ENCODE peak calls at places on chromosomes 16 and 17, in nine cellular contexts. X is left ventricle myocardium inferior, Z is A549, M is breast epithelium, B is esophagus squamous epithelium, P is thoracic aorta, J is A673, D is upper lobe of right lung, S is tibial artery. K is an unnamed sample.
A peak's percentile ranks its signal among the peaks of the same experiment; 100 is the strongest.

GRCh38 chr17:64641499-64641898 is 20.6 kb downstream of the SMURF2 start:
- DNase-seq in D (no peak), J (peak; percentile 24), B (no peak), M (no peak), Z (peak; percentile 53), X (no peak), P (no peak), S (no peak), K (no peak)

GRCh38 chr16:67537636-67538591 is 9.3 kb downstream of the RIPOR1 start:
- DNase-seq in Z (no peak), S (no peak), X (peak; percentile 79), J (no peak), P (no peak), M (peak; percentile 64), D (peak; percentile 84), B (no peak), K (peak; percentile 61)

GRCh38 chr17:6303664-6304063 is 131.3 kb downstream of the AIPL1 start:
- DNase-seq in X (peak; percentile 23), M (no peak), S (no peak), J (peak; percentile 51), Z (peak; percentile 21), B (no peak), P (no peak), D (no peak), K (no peak)

GRCh38 chr17:61174310-61174709 is 225.3 kb upstream of the TBX2 start:
- DNase-seq in P (no peak), M (no peak), D (no peak), S (no peak), X (no peak), B (no peak), J (no peak), Z (no peak), K (no peak)

GRCh38 chr17:28741358-28742349 is 2.2 kb upstream of the TRAF4 start:
- DNase-seq in Z (no peak), M (no peak), D (no peak), B (no peak), S (no peak), X (no peak), P (no peak), J (no peak), K (no peak)

GRCh38 chr16:55107851-55108250 is 177.2 kb downstream of the IRX5 start:
- DNase-seq in M (no peak), X (no peak), Z (no peak), P (no peak), D (no peak), B (no peak), S (no peak), J (no peak), K (no peak)

GRCh38 chr17:57582881-57583756 is 162.0 kb downstream of the CCDC182 start:
- DNase-seq in S (no peak), B (no peak), P (no peak), J (no peak), X (no peak), Z (no peak), D (no peak), M (no peak), K (no peak)

GRCh38 chr16:21646721-21647561 is 5.5 kb downstream of the IGSF6 start:
- DNase-seq in M (no peak), Z (no peak), S (no peak), X (no peak), P (no peak), B (no peak), D (no peak), J (no peak), K (peak; percentile 59)

GRCh38 chr16:89190150-89190958 is 10.0 kb downstream of the SLC22A31 start:
- DNase-seq in X (no peak), D (peak; percentile 63), B (no peak), P (no peak), M (no peak), J (no peak), S (no peak), Z (no peak), K (no peak)

GRCh38 chr17:80737106-80738019 is 192.7 kb downstream of the RPTOR start:
- DNase-seq in Z (no peak), B (no peak), P (no peak), S (no peak), M (no peak), J (no peak), X (no peak), D (no peak), K (no peak)

GRCh38 chr16:29857133-29857760 is 5.8 kb downstream of the CDIPT start:
- DNase-seq in D (no peak), Z (no peak), M (no peak), S (no peak), P (no peak), X (no peak), B (no peak), J (no peak), K (no peak)

GRCh38 chr16:85149776-85150175 is 37.5 kb upstream of the CIBAR2 start:
- DNase-seq in B (no peak), J (no peak), M (no peak), P (no peak), Z (no peak), X (peak; percentile 80), S (no peak), D (no peak), K (no peak)

GRCh38 chr17:43940630-43941029 is 1.6 kb downstream of the PPY start:
- DNase-seq in Z (peak; percentile 58), X (no peak), B (no peak), P (no peak), S (no peak), D (no peak), M (no peak), J (peak; percentile 37), K (no peak)

GRCh38 chr16:57091990-57092785 is at the start of gene CPNE2:
- DNase-seq in S (peak; percentile 51), B (no peak), X (peak; percentile 72), D (peak; percentile 90), M (no peak), P (no peak), Z (peak; percentile 48), J (peak; percentile 84), K (no peak)

GRCh38 chr16:55471448-55472097 is 7.4 kb upstream of the MMP2 start:
- DNase-seq in S (no peak), B (no peak), J (peak; percentile 43), Z (peak; percentile 55), D (no peak), M (no peak), P (no peak), X (no peak), K (no peak)

GRCh38 chr16:15972046-15972868 is 22.8 kb downstream of the ABCC1 start:
- DNase-seq in J (no peak), Z (peak; percentile 62), D (no peak), M (no peak), X (no peak), P (no peak), B (no peak), S (no peak), K (no peak)

DNA sequence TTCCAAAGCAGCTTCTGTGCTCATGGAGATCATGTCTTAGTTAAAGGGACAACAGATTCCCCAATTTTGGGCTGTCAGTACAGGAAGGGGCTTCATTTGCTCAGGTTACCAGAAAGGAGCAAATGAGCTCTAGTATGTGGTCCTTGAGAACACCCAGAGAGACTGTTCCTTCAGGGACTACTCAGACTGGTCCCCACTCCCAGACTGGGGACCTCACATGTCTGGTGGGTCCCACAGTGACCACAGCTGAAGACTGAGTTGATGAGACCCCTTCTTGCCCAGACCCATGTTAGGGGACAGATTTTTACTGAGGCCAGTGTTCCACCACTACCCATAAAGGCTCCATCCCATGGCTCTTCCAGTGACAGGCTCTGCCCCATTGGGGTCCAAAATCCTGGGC is 1695.2 kb downstream of the TP53TG3F start:
- DNase-seq in X (no peak), Z (no peak), D (no peak), B (no peak), J (no peak), M (no peak), P (no peak), S (no peak), K (no peak)
- H3K9me3 ChIP-seq in X (peaks cover 29% of the 10 kb centered on the region), Z (no peaks in the 10 kb centered on the region), D (no peaks in the 10 kb centered on the region), B (peaks cover 6% of the 10 kb centered on the region), J (peaks cover 41% of the 10 kb centered on the region), M (peaks cover 6% of the 10 kb centered on the region), P (no peaks in the 10 kb centered on the region), S (peaks cover 16% of the 10 kb centered on the region), K (peaks cover 16% of the 10 kb centered on the region)

GRCh38 chr17:36132421-36132831 is 28.8 kb downstream of the CCL4 start:
- DNase-seq in M (no peak), X (no peak), D (no peak), Z (no peak), B (no peak), S (no peak), P (no peak), J (no peak), K (no peak)
- TF ChIP-seq CTCF in M (no peak), X (no peak), D (no peak), Z (no peak), B (no peak), S (no peak), P (no peak), J (no peak), K (no peak)

GRCh38 chr17:27327397-27327796 is 33.5 kb downstream of the WSB1 start:
- DNase-seq in D (no peak), Z (no peak), S (no peak), X (no peak), J (no peak), M (no peak), B (no peak), P (no peak), K (no peak)

GRCh38 chr17:27326585-27326984 is 32.7 kb downstream of the WSB1 start:
- DNase-seq in S (no peak), M (no peak), B (no peak), P (no peak), X (no peak), J (no peak), D (no peak), Z (no peak), K (no peak)

GRCh38 chr17:27329146-27329805 is 35.4 kb downstream of the WSB1 start:
- DNase-seq in M (no peak), S (no peak), X (no peak), Z (no peak), D (no peak), B (no peak), J (no peak), P (no peak), K (no peak)

GRCh38 chr17:27326051-27326450 is 32.1 kb downstream of the WSB1 start:
- DNase-seq in P (no peak), M (no peak), Z (no peak), D (no peak), X (no peak), J (no peak), B (no peak), S (no peak), K (no peak)

GRCh38 chr17:27327871-27328270 is 34.0 kb downstream of the WSB1 start:
- DNase-seq in B (no peak), S (no peak), J (no peak), D (no peak), P (no peak), X (no peak), Z (no peak), M (no peak), K (no peak)
- H3K27ac ChIP-seq in B (no peak overlapping the region), S (no peak overlapping the region), J (no peak overlapping the region), D (no peak overlapping the region), P (no peak overlapping the region), X (no peak overlapping the region), Z (no peak overlapping the region), M (no peak overlapping the region), K (no peak overlapping the region)

DNA sequence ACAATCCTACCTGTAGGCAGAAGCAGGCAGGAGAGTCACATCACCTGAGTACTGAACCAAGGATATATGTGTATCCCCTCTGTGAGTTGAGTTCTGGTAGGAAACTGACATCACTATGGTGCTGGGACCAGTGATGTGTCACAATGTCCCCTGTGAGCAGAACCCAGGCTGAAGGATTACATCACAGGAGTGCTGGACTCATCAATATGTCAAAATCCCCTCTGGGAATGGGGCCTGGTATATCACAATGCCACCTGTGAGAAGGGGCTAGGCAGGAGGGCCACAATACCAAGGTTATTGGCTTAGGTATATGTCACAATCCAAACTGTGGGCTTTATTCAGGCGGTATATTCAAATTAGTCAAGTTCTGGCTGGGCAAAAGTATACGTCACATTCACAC is 2098.3 kb downstream of the TP53TG3F start:
- DNase-seq in X (no peak), J (no peak), Z (no peak), M (no peak), D (no peak), S (no peak), P (no peak), B (no peak), K (no peak)
- H3K9me3 ChIP-seq in X (no peaks in the 10 kb centered on the region), J (peaks cover 20% of the 10 kb centered on the region), Z (peaks cover 2% of the 10 kb centered on the region), M (peaks cover 3% of the 10 kb centered on the region), D (no peaks in the 10 kb centered on the region), S (no peaks in the 10 kb centered on the region), P (no peaks in the 10 kb centered on the region), B (peaks cover 3% of the 10 kb centered on the region), K (no peaks in the 10 kb centered on the region)

K was measured in CD4-positive, alpha-beta T cell.